ENCODE peak calls at places on chromosomes 12 and 14, in five cellular contexts. One of them, this sample, is unnamed.

GRCh38 chr12:2501464-2502181 is 293.1 kb upstream of the FKBP4 start:
- DNase-seq in fibroblast of mammary gland: no peak
- DNase-seq in WTC11: no peak
- DNase-seq in choroid plexus epithelial cell: peak
- DNase-seq in GM23338: no peak
- DNase-seq in this sample: no peak

GRCh38 chr14:52873096-52873495 is 77.8 kb downstream of the FERMT2 start:
- DNase-seq in GM23338: peak
- DNase-seq in choroid plexus epithelial cell: no peak
- DNase-seq in fibroblast of mammary gland: no peak
- DNase-seq in WTC11: no peak
- DNase-seq in this sample: no peak

GRCh38 chr12:113075137-113075683 is 18.7 kb downstream of the DTX1 start:
- DNase-seq in GM23338: no peak
- DNase-seq in choroid plexus epithelial cell: no peak
- DNase-seq in fibroblast of mammary gland: no peak
- DNase-seq in WTC11: no peak
- DNase-seq in this sample: no peak

GRCh38 chr12:78580296-78580695 is 284.3 kb upstream of the SYT1 start:
- DNase-seq in choroid plexus epithelial cell: no peak
- DNase-seq in fibroblast of mammary gland: no peak
- DNase-seq in WTC11: no peak
- DNase-seq in GM23338: no peak
- DNase-seq in this sample: no peak

GRCh38 chr12:103401421-103401820 is 94.3 kb downstream of the C12orf42 start:
- DNase-seq in fibroblast of mammary gland: no peak
- DNase-seq in choroid plexus epithelial cell: no peak
- DNase-seq in WTC11: no peak
- DNase-seq in GM23338: peak
- DNase-seq in this sample: no peak

GRCh38 chr12:30753233-30753632 is 1.5 kb downstream of the CAPRIN2 start:
- DNase-seq in WTC11: peak
- DNase-seq in GM23338: peak
- DNase-seq in fibroblast of mammary gland: peak
- DNase-seq in choroid plexus epithelial cell: peak
- DNase-seq in this sample: peak

GRCh38 chr12:57008113-57008687 is 1.9 kb upstream of the ZBTB39 start:
- DNase-seq in choroid plexus epithelial cell: peak
- DNase-seq in GM23338: peak
- DNase-seq in WTC11: no peak
- DNase-seq in fibroblast of mammary gland: peak
- DNase-seq in this sample: peak

GRCh38 chr14:73173092-73173735 is 36.9 kb downstream of the PSEN1 start:
- DNase-seq in WTC11: no peak
- DNase-seq in GM23338: peak
- DNase-seq in choroid plexus epithelial cell: peak
- DNase-seq in fibroblast of mammary gland: peak
- DNase-seq in this sample: no peak

GRCh38 chr12:59067068-59067467 is 146.8 kb upstream of the LRIG3 start:
- DNase-seq in fibroblast of mammary gland: peak
- DNase-seq in WTC11: no peak
- DNase-seq in GM23338: no peak
- DNase-seq in choroid plexus epithelial cell: peak
- DNase-seq in this sample: no peak

GRCh38 chr12:104263580-104264358 is 39.8 kb upstream of the EID3 start:
- DNase-seq in GM23338: no peak
- DNase-seq in WTC11: no peak
- DNase-seq in choroid plexus epithelial cell: peak
- DNase-seq in fibroblast of mammary gland: peak
- DNase-seq in this sample: no peak

GRCh38 chr12:15446798-15447197 is 124.5 kb downstream of the PTPRO start:
- DNase-seq in WTC11: no peak
- DNase-seq in choroid plexus epithelial cell: peak
- DNase-seq in GM23338: no peak
- DNase-seq in fibroblast of mammary gland: peak
- DNase-seq in this sample: no peak

GRCh38 chr12:30813741-30814687 is 59.3 kb upstream of the CAPRIN2 start:
- DNase-seq in GM23338: no peak
- DNase-seq in fibroblast of mammary gland: peak
- DNase-seq in choroid plexus epithelial cell: peak
- DNase-seq in WTC11: no peak
- DNase-seq in this sample: no peak

GRCh38 chr12:6949063-6949594 is 2.0 kb upstream of the PTPN6 start:
- DNase-seq in WTC11: no peak
- DNase-seq in choroid plexus epithelial cell: no peak
- DNase-seq in fibroblast of mammary gland: no peak
- DNase-seq in GM23338: no peak
- DNase-seq in this sample: peak
- TF ChIP-seq CTCF in WTC11: no peak
- TF ChIP-seq CTCF in choroid plexus epithelial cell: no peak
- TF ChIP-seq CTCF in fibroblast of mammary gland: no peak
- TF ChIP-seq CTCF in GM23338: no peak
- TF ChIP-seq CTCF in this sample: peak

DNA sequence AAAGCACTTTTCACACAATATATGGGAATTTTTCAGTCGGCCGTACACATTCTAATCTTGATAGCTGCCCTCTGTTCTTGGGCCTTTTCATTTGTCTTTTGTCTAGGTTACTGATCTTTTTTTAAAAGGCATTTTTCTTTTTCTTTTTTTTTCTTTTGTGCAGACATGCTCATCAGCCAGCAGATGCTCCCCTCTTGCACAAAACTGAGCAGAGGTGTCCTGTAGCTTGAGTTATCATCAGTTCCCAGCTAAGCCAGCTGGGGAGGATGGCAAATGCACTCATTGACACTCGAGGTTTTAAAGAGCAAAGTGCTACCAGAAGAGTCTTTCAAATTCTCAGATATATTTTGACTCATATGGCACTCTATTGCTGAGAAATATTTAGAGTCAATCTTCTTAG is 913.9 kb upstream of the SEL1L start:
- DNase-seq in fibroblast of mammary gland: no peak
- DNase-seq in GM23338: peak
- DNase-seq in WTC11: no peak
- DNase-seq in choroid plexus epithelial cell: no peak
- DNase-seq in this sample: no peak
- TF ChIP-seq CTCF in fibroblast of mammary gland: no peak
- TF ChIP-seq CTCF in GM23338: no peak
- TF ChIP-seq CTCF in WTC11: no peak
- TF ChIP-seq CTCF in choroid plexus epithelial cell: no peak
- TF ChIP-seq CTCF in this sample: no peak

DNA sequence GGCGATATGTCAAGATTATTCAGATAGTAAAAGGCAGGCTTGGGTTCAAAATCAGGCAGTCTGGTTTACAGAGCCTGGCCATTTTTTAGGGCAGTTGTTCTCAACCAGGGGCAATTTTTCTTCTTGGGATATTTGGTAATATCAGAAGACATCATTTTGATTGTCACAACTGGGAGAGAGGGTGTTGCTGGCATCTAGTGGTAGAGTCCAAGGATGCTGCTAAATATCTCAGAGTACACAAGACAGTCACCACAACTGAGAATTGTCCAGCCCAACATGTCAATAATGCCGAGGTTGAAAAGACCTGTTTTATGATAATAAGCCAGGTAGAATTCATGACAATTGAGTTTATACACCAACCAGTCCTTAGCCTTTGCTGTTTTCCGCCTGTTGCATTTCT is 733.9 kb downstream of the NRXN3 start:
- DNase-seq in fibroblast of mammary gland: no peak
- DNase-seq in choroid plexus epithelial cell: peak
- DNase-seq in WTC11: no peak
- DNase-seq in GM23338: no peak
- DNase-seq in this sample: no peak
- TF ChIP-seq CTCF in fibroblast of mammary gland: no peak
- TF ChIP-seq CTCF in choroid plexus epithelial cell: peak
- TF ChIP-seq CTCF in WTC11: no peak
- TF ChIP-seq CTCF in GM23338: no peak
- TF ChIP-seq CTCF in this sample: no peak

GRCh38 chr12:120438495-120439198 is 734 bp downstream of the COX6A1 start:
- DNase-seq in GM23338: no peak
- DNase-seq in WTC11: no peak
- DNase-seq in fibroblast of mammary gland: no peak
- DNase-seq in choroid plexus epithelial cell: no peak
- DNase-seq in this sample: no peak

GRCh38 chr12:120444676-120445075 is 1.5 kb downstream of the TRIAP1 start:
- DNase-seq in WTC11: no peak
- DNase-seq in GM23338: no peak
- DNase-seq in choroid plexus epithelial cell: no peak
- DNase-seq in fibroblast of mammary gland: no peak
- DNase-seq in this sample: no peak

GRCh38 chr12:120437735-120438494 is at the start of gene COX6A1:
- DNase-seq in WTC11: peak
- DNase-seq in choroid plexus epithelial cell: peak
- DNase-seq in fibroblast of mammary gland: peak
- DNase-seq in GM23338: peak
- DNase-seq in this sample: peak

DNA sequence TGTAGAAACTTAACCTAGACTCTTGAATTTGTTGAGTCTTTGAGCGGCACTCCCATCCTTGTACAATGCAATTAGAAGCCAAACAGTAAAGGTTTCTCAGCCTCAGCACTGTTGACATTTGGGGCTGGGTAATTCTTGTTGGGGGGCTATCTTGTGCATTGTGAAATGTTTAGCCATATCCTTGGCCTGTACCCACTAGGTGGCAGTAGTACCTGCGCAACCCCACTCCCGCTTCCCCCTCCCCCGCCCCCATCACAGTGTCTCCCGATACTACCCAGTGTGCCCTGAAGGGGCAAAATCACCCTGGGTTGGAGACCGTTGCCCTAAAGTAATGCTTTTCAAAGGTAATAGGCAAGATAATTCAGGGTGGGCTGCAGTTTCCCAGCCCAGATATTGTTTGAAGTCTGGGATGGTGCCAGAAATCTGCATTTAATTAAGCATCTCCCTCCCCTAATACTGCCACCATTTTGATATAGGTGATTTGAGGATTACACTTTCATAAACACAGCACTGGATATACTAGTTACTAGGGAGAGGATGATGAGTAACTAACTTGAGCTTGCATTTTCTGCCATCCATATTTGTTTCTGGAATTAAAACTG is 1.8 kb downstream of the COX6A1 start:
- DNase-seq in GM23338: peak
- DNase-seq in WTC11: peak
- DNase-seq in choroid plexus epithelial cell: peak
- DNase-seq in fibroblast of mammary gland: peak
- DNase-seq in this sample: peak
- TF ChIP-seq CTCF in GM23338: peak
- TF ChIP-seq CTCF in WTC11: peak
- TF ChIP-seq CTCF in choroid plexus epithelial cell: peak
- TF ChIP-seq CTCF in fibroblast of mammary gland: peak
- TF ChIP-seq CTCF in this sample: peak

This sample was measured in osteoblast.